ENCODE peak calls at places on chromosomes 16 and 17, in eight cellular contexts. Y is coronary artery, E is Daoy, K is iPS-NIHi11, D is occipital lobe, V is EL, U is T-cell, N is HEK293T. Q is an unnamed sample.

GRCh38 chr16:48687421-48688038 is 77.5 kb upstream of the N4BP1 start:
- DNase-seq in Y (no peak), E (peak), K (peak), D (no peak), V (peak), U (no peak), N (peak), Q (peak)

GRCh38 chr16:49312389-49312990 is 30.9 kb upstream of the CBLN1 start:
- DNase-seq in Y (no peak), E (no peak), K (no peak), D (no peak), V (no peak), U (no peak), N (no peak), Q (no peak)

GRCh38 chr16:1942810-1943726 is at the start of gene MSRB1:
- DNase-seq in Y (peak), E (peak), K (peak), D (peak), V (peak), U (peak), N (peak), Q (peak)

GRCh38 chr17:48901241-48901640 is 7.0 kb upstream of the UBE2Z start:
- DNase-seq in Y (no peak), E (no peak), K (no peak), D (no peak), V (no peak), U (no peak), N (no peak), Q (no peak)

GRCh38 chr17:80362428-80363119 is 52.4 kb upstream of the ENDOV start:
- DNase-seq in Y (no peak), E (no peak), K (no peak), D (no peak), V (peak), U (no peak), N (no peak), Q (no peak)

GRCh38 chr17:2057714-2058520 is 3.0 kb downstream of the HIC1 start:
- DNase-seq in Y (no peak), E (no peak), K (peak), D (no peak), V (no peak), U (no peak), N (no peak), Q (no peak)

GRCh38 chr17:72761431-72761830 is 331.1 kb downstream of the SLC39A11 start:
- DNase-seq in Y (no peak), E (no peak), K (no peak), D (no peak), V (no peak), U (no peak), N (no peak), Q (no peak)

GRCh38 chr17:39144414-39144813 is 7.0 kb downstream of the PLXDC1 start:
- DNase-seq in Y (no peak), E (peak), K (no peak), D (peak), V (peak), U (no peak), N (no peak), Q (peak)

GRCh38 chr17:39979865-39980401 is 674 bp upstream of the PSMD3 start:
- DNase-seq in Y (no peak), E (peak), K (peak), D (no peak), V (peak), U (no peak), N (no peak), Q (no peak)

GRCh38 chr17:65990593-65990992 is 201.3 kb downstream of the CEP112 start:
- DNase-seq in Y (no peak), E (no peak), K (no peak), D (no peak), V (no peak), U (no peak), N (no peak), Q (no peak)

GRCh38 chr16:69363281-69363717 is 11.7 kb upstream of the TMED6 start:
- DNase-seq in Y (no peak), E (no peak), K (no peak), D (no peak), V (no peak), U (no peak), N (no peak), Q (no peak)

GRCh38 chr17:52442350-52442749 is 283.8 kb upstream of the CA10 start:
- DNase-seq in Y (no peak), E (no peak), K (no peak), D (no peak), V (no peak), U (no peak), N (no peak), Q (no peak)

GRCh38 chr17:78332991-78333390 is 26.9 kb downstream of the SOCS3 start:
- DNase-seq in Y (no peak), E (no peak), K (no peak), D (no peak), V (no peak), U (no peak), N (no peak), Q (no peak)

GRCh38 chr16:4536391-4537106 is 2.0 kb downstream of the CDIP1 start:
- DNase-seq in Y (no peak), E (no peak), K (no peak), D (no peak), V (no peak), U (no peak), N (no peak), Q (no peak)

GRCh38 chr17:78128616-78129384 is at the start of gene TMC6:
- DNase-seq in Y (no peak), E (peak), K (peak), D (peak), V (peak), U (peak), N (peak), Q (peak)

GRCh38 chr17:50347087-50347893 is 1.4 kb downstream of the XYLT2 start:
- DNase-seq in Y (no peak), E (no peak), K (peak), D (no peak), V (no peak), U (no peak), N (no peak), Q (no peak)